ENCODE peak calls at places on chromosomes 1 and 21, in five cellular contexts. Q, M, D, C and X are unnamed samples.

GRCh38 chr1:169890761-169891538 is 2.7 kb downstream of the SCYL3 start:
- DNase-seq in Q (no peak), M (peak; percentile 53), D (no peak), C (peak; percentile 26), X (no peak)

GRCh38 chr1:182910143-182910542 is 42.8 kb downstream of the SHCBP1L start:
- DNase-seq in Q (no peak), M (no peak), D (no peak), C (no peak), X (no peak)

GRCh38 chr1:228238461-228238860 is 30.6 kb downstream of the OBSCN start:
- DNase-seq in Q (no peak), M (no peak), D (no peak), C (no peak), X (no peak)

GRCh38 chr1:197444754-197445153 is 176.7 kb downstream of the CRB1 start:
- DNase-seq in Q (no peak), M (no peak), D (no peak), C (no peak), X (no peak)

GRCh38 chr1:200971428-200971903 is 52.0 kb downstream of the KIF21B start:
- DNase-seq in Q (no peak), M (no peak), D (no peak), C (no peak), X (no peak)

GRCh38 chr1:10236405-10237156 is 26.2 kb downstream of the KIF1B start:
- DNase-seq in Q (no peak), M (no peak), D (no peak), C (no peak), X (no peak)

GRCh38 chr1:59999746-60000145 is 73.2 kb upstream of the CYP2J2 start:
- DNase-seq in Q (no peak), M (no peak), D (no peak), C (no peak), X (no peak)

GRCh38 chr1:116380499-116381316 is 7.7 kb downstream of the ATP1A1 start:
- DNase-seq in Q (no peak), M (no peak), D (no peak), C (peak; percentile 85), X (no peak)

GRCh38 chr21:34521561-34521960 is 9.6 kb upstream of the KCNE1 start:
- DNase-seq in Q (no peak), M (no peak), D (no peak), C (no peak), X (no peak)

GRCh38 chr1:29121951-29122661 is 1.6 kb downstream of the TMEM200B start:
- DNase-seq in Q (no peak), M (no peak), D (no peak), C (peak; percentile 22), X (no peak)

GRCh38 chr1:72438270-72438669 is 155.9 kb upstream of the NEGR1 start:
- DNase-seq in Q (no peak), M (no peak), D (no peak), C (peak; percentile 50), X (no peak)

GRCh38 chr1:70528591-70529333 is 117.7 kb downstream of the CTH start:
- DNase-seq in Q (peak; percentile 37), M (no peak), D (peak; percentile 13), C (peak; percentile 26), X (no peak)

GRCh38 chr1:180789460-180789859 is 123.2 kb upstream of the KIAA1614 start:
- DNase-seq in Q (no peak), M (no peak), D (no peak), C (no peak), X (no peak)

GRCh38 chr1:235583511-235584001 is 66.0 kb downstream of the GNG4 start:
- DNase-seq in Q (no peak), M (no peak), D (no peak), C (no peak), X (no peak)

GRCh38 chr1:183881387-183882084 is 76.6 kb downstream of the RGL1 start:
- DNase-seq in Q (peak; percentile 78), M (peak; percentile 72), D (no peak), C (peak; percentile 98), X (peak; percentile 47)

GRCh38 chr1:63322248-63322943 is at the start of gene FOXD3:
- DNase-seq in Q (no peak), M (no peak), D (no peak), C (peak; percentile 46), X (no peak)

GRCh38 chr1:47996406-47997226 is 569 bp downstream of the TRABD2B start:
- DNase-seq in Q (no peak), M (no peak), D (no peak), C (no peak), X (no peak)

GRCh38 chr1:178076607-178077006 is 17.3 kb upstream of the RASAL2 start:
- DNase-seq in Q (no peak), M (no peak), D (no peak), C (no peak), X (no peak)

GRCh38 chr1:156647351-156647750 is 5.4 kb downstream of the BCAN start:
- DNase-seq in Q (no peak), M (no peak), D (no peak), C (no peak), X (no peak)

GRCh38 chr21:26717146-26717739 is 128.0 kb downstream of the ADAMTS1 start:
- DNase-seq in Q (no peak), M (no peak), D (no peak), C (peak; percentile 30), X (no peak)

GRCh38 chr1:39410915-39411436 is 80.5 kb upstream of the BMP8A start:
- DNase-seq in Q (peak; percentile 89), M (peak; percentile 90), D (no peak), C (peak; percentile 82), X (peak; percentile 63)

GRCh38 chr21:18164933-18165332 is 79.7 kb upstream of the CHODL start:
- DNase-seq in Q (no peak), M (no peak), D (no peak), C (no peak), X (no peak)

GRCh38 chr1:162151900-162152829 is 82.7 kb downstream of the NOS1AP start:
- DNase-seq in Q (peak; percentile 75), M (no peak), D (no peak), C (no peak), X (no peak)

GRCh38 chr1:192807221-192807967 is 1.4 kb upstream of the RGS2 start:
- DNase-seq in Q (no peak), M (no peak), D (no peak), C (peak; percentile 94), X (no peak)

GRCh38 chr1:201649776-201650607 is 111.1 kb downstream of the NAV1 start:
- DNase-seq in Q (peak; percentile 65), M (peak; percentile 74), D (no peak), C (peak; percentile 65), X (peak; percentile 50)

GRCh38 chr1:206041640-206042039 is 11.3 kb upstream of the RHEX start:
- DNase-seq in Q (no peak), M (no peak), D (no peak), C (no peak), X (peak; percentile 35)

GRCh38 chr1:107141491-107142369 is 891 bp downstream of the NTNG1 start:
- DNase-seq in Q (peak; percentile 14), M (no peak), D (no peak), C (peak; percentile 65), X (peak; percentile 11)

GRCh38 chr1:106534612-106535011 is 521.9 kb upstream of the PRMT6 start:
- DNase-seq in Q (no peak), M (no peak), D (no peak), C (no peak), X (no peak)

GRCh38 chr1:12488666-12489354 is 129.2 kb downstream of the DHRS3 start:
- DNase-seq in Q (no peak), M (no peak), D (no peak), C (no peak), X (no peak)

GRCh38 chr1:205660361-205660760 is 19.9 kb downstream of the SLC45A3 start:
- DNase-seq in Q (no peak), M (no peak), D (no peak), C (no peak), X (no peak)

GRCh38 chr1:206761369-206761768 is 9.2 kb upstream of the IL19 start:
- DNase-seq in Q (no peak), M (no peak), D (no peak), C (no peak), X (no peak)

GRCh38 chr1:103514920-103515503 is 10.5 kb upstream of the RNPC3 start:
- DNase-seq in Q (peak; percentile 52), M (no peak), D (no peak), C (peak; percentile 66), X (no peak)

GRCh38 chr1:177848577-177848976 is 121.3 kb downstream of the SEC16B start:
- DNase-seq in Q (no peak), M (no peak), D (no peak), C (no peak), X (no peak)

GRCh38 chr1:12616709-12617373 is 1.2 kb downstream of the DHRS3 start:
- DNase-seq in Q (no peak), M (no peak), D (no peak), C (no peak), X (no peak)

DNA sequence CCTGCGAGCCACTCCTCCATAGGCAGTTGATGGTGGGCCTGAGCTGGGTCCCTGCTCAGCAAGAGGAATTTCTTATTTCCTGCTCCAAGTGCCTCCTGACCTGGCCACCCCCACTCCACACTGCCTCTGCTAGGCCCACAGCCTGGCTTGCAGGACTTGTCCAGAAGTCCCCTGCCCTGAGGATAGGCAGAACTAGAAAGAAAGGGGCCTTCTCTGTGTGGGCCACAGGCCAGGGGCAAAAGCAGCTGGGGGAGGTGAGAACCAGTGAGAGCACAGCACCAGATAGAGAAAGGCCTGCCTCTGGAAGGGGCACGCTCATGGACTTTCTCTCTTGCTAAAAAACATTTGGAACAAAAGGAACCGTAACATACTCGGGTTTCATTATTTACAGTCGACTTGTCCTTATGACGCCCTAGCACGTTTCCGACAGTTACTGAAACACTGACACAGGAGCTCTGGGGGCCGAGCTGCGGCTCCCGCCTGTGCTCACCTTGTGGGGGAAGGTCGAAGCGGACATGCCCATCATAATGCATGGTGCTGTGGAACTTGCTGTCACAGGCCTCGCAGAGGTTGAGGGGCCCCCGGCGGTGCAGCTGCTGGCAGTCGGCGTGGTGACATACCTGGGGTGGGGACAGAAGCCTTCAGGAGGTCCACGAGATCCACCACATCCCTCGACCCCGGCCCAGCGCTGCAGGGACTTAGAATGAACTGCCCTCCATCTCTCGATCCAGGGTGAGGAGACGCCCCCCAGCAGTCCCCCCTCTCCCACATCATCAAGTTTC is 11.3 kb upstream of the TNFRSF25 start:
- DNase-seq in Q (no peak), M (no peak), D (no peak), C (no peak), X (peak; percentile 30)
- H3K27ac ChIP-seq in Q (no peak overlapping the region), M (no peak overlapping the region), D (no peak overlapping the region), C (no peak overlapping the region), X (no peak overlapping the region)

DNA sequence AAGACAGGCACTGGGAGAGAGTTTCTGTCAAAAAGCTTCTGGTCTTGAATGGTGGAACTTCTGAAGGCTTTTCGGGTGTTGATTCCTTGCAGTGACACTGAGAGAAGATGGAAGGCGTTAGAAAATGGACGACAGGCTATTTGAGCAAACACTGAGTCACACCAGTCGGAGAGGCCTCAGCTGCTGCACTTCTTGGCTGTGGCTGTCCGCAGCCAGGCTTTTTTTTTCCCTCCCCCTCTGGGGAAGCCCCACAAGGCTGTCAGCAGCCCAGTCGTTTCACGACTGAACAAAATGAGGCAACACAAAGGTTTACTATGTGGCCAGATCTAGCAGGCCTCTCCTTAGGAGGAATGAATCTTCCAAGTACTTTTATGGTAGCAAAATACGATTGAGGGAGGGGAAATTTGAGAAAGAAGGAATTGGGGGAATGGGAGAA is 25.9 kb downstream of the GPR3 start:
- DNase-seq in Q (peak; percentile 94), M (peak; percentile 70), D (no peak), C (peak; percentile 65), X (peak; percentile 41)
- H3K27ac ChIP-seq in Q (peak overlapping the region; percentile 81), M (peak overlapping the region; percentile 77), D (peak overlapping the region; percentile 65), C (no peak overlapping the region), X (peak overlapping the region; percentile 80)

GRCh38 chr1:246577082-246577719 is 10.9 kb downstream of the CNST start:
- DNase-seq in Q (no peak), M (no peak), D (no peak), C (no peak), X (no peak)
- H3K27ac ChIP-seq in Q (no peak overlapping the region), M (no peak overlapping the region), D (no peak overlapping the region), C (no peak overlapping the region), X (no peak overlapping the region)

GRCh38 chr1:54795100-54795665 is 5.9 kb downstream of the TTC22 start:
- DNase-seq in Q (no peak), M (no peak), D (no peak), C (no peak), X (no peak)
- H3K27ac ChIP-seq in Q (no peak overlapping the region), M (no peak overlapping the region), D (no peak overlapping the region), C (no peak overlapping the region), X (peak overlapping the region; percentile 67)